ENCODE peak calls at places on chromosomes 7 and 10, in seven cellular contexts. One of them, this sample, is unnamed.

GRCh38 chr10:88553116-88553752 is 29.9 kb downstream of the RNLS start:
- DNase-seq in NCI-H748 treated with DMSO at 0.1 percent for 48 hours: peak; percentile 6
- DNase-seq in CD8-positive, alpha-beta T cell: peak; percentile 26
- DNase-seq in effector memory CD8-positive, alpha-beta T cell: peak; percentile 17
- DNase-seq in cardiac fibroblast: peak; percentile 93
- DNase-seq in Caki2: peak; percentile 52
- DNase-seq in sigmoid colon: peak; percentile 73
- DNase-seq in this sample: peak; percentile 30

GRCh38 chr10:23399701-23400144 is 39.2 kb upstream of the OTUD1 start:
- DNase-seq in Caki2: no peak
- DNase-seq in effector memory CD8-positive, alpha-beta T cell: no peak
- DNase-seq in CD8-positive, alpha-beta T cell: no peak
- DNase-seq in cardiac fibroblast: peak; percentile 80
- DNase-seq in NCI-H748 treated with DMSO at 0.1 percent for 48 hours: no peak
- DNase-seq in sigmoid colon: no peak
- DNase-seq in this sample: no peak

GRCh38 chr10:126082067-126082466 is 185.7 kb downstream of the FANK1 start:
- DNase-seq in NCI-H748 treated with DMSO at 0.1 percent for 48 hours: no peak
- DNase-seq in effector memory CD8-positive, alpha-beta T cell: no peak
- DNase-seq in CD8-positive, alpha-beta T cell: no peak
- DNase-seq in cardiac fibroblast: no peak
- DNase-seq in Caki2: no peak
- DNase-seq in sigmoid colon: peak; percentile 45
- DNase-seq in this sample: no peak

GRCh38 chr10:69860290-69860689 is 58.6 kb downstream of the COL13A1 start:
- DNase-seq in CD8-positive, alpha-beta T cell: no peak
- DNase-seq in effector memory CD8-positive, alpha-beta T cell: no peak
- DNase-seq in sigmoid colon: no peak
- DNase-seq in cardiac fibroblast: no peak
- DNase-seq in Caki2: no peak
- DNase-seq in NCI-H748 treated with DMSO at 0.1 percent for 48 hours: no peak
- DNase-seq in this sample: no peak

GRCh38 chr10:119283387-119283786 is 76.0 kb downstream of the GRK5 start:
- DNase-seq in Caki2: no peak
- DNase-seq in sigmoid colon: no peak
- DNase-seq in NCI-H748 treated with DMSO at 0.1 percent for 48 hours: no peak
- DNase-seq in effector memory CD8-positive, alpha-beta T cell: no peak
- DNase-seq in cardiac fibroblast: no peak
- DNase-seq in CD8-positive, alpha-beta T cell: no peak
- DNase-seq in this sample: no peak

GRCh38 chr7:129363-130221 is 62.8 kb upstream of the FAM20C start:
- DNase-seq in cardiac fibroblast: peak; percentile 89
- DNase-seq in NCI-H748 treated with DMSO at 0.1 percent for 48 hours: no peak
- DNase-seq in CD8-positive, alpha-beta T cell: no peak
- DNase-seq in Caki2: no peak
- DNase-seq in effector memory CD8-positive, alpha-beta T cell: no peak
- DNase-seq in sigmoid colon: no peak
- DNase-seq in this sample: no peak

GRCh38 chr10:122288917-122289316 is 17.8 kb downstream of the BTBD16 start:
- DNase-seq in effector memory CD8-positive, alpha-beta T cell: no peak
- DNase-seq in cardiac fibroblast: no peak
- DNase-seq in CD8-positive, alpha-beta T cell: no peak
- DNase-seq in Caki2: no peak
- DNase-seq in sigmoid colon: peak; percentile 57
- DNase-seq in NCI-H748 treated with DMSO at 0.1 percent for 48 hours: no peak
- DNase-seq in this sample: no peak

GRCh38 chr10:484441-484924 is 205.0 kb downstream of the DIP2C start:
- DNase-seq in sigmoid colon: no peak
- DNase-seq in cardiac fibroblast: peak; percentile 19
- DNase-seq in CD8-positive, alpha-beta T cell: peak; percentile 22
- DNase-seq in Caki2: no peak
- DNase-seq in effector memory CD8-positive, alpha-beta T cell: peak; percentile 25
- DNase-seq in NCI-H748 treated with DMSO at 0.1 percent for 48 hours: no peak
- DNase-seq in this sample: peak; percentile 53

GRCh38 chr7:111312966-111313365 is 222.0 kb downstream of the LRRN3 start:
- DNase-seq in sigmoid colon: no peak
- DNase-seq in effector memory CD8-positive, alpha-beta T cell: no peak
- DNase-seq in CD8-positive, alpha-beta T cell: no peak
- DNase-seq in Caki2: no peak
- DNase-seq in NCI-H748 treated with DMSO at 0.1 percent for 48 hours: no peak
- DNase-seq in cardiac fibroblast: peak; percentile 24
- DNase-seq in this sample: no peak

GRCh38 chr10:60388116-60388515 is 1.6 kb downstream of the ANK3 start:
- DNase-seq in Caki2: no peak
- DNase-seq in cardiac fibroblast: no peak
- DNase-seq in effector memory CD8-positive, alpha-beta T cell: no peak
- DNase-seq in CD8-positive, alpha-beta T cell: no peak
- DNase-seq in sigmoid colon: no peak
- DNase-seq in NCI-H748 treated with DMSO at 0.1 percent for 48 hours: no peak
- DNase-seq in this sample: no peak

GRCh38 chr10:24207781-24208611 is 942 bp upstream of the KIAA1217 start:
- DNase-seq in sigmoid colon: no peak
- DNase-seq in effector memory CD8-positive, alpha-beta T cell: no peak
- DNase-seq in CD8-positive, alpha-beta T cell: no peak
- DNase-seq in Caki2: no peak
- DNase-seq in NCI-H748 treated with DMSO at 0.1 percent for 48 hours: peak; percentile 1
- DNase-seq in cardiac fibroblast: peak; percentile 56
- DNase-seq in this sample: no peak

GRCh38 chr10:77553311-77553710 is 84.3 kb downstream of the KCNMA1 start:
- DNase-seq in CD8-positive, alpha-beta T cell: no peak
- DNase-seq in effector memory CD8-positive, alpha-beta T cell: no peak
- DNase-seq in sigmoid colon: peak; percentile 79
- DNase-seq in Caki2: no peak
- DNase-seq in cardiac fibroblast: no peak
- DNase-seq in NCI-H748 treated with DMSO at 0.1 percent for 48 hours: no peak
- DNase-seq in this sample: no peak

GRCh38 chr7:134737561-134738353 is 41.7 kb upstream of the CALD1 start:
- DNase-seq in effector memory CD8-positive, alpha-beta T cell: no peak
- DNase-seq in Caki2: no peak
- DNase-seq in cardiac fibroblast: peak; percentile 86
- DNase-seq in NCI-H748 treated with DMSO at 0.1 percent for 48 hours: no peak
- DNase-seq in CD8-positive, alpha-beta T cell: no peak
- DNase-seq in sigmoid colon: peak; percentile 70
- DNase-seq in this sample: no peak

GRCh38 chr10:7210516-7210915 is 200.3 kb downstream of the SFMBT2 start:
- DNase-seq in NCI-H748 treated with DMSO at 0.1 percent for 48 hours: no peak
- DNase-seq in cardiac fibroblast: no peak
- DNase-seq in effector memory CD8-positive, alpha-beta T cell: no peak
- DNase-seq in CD8-positive, alpha-beta T cell: no peak
- DNase-seq in sigmoid colon: no peak
- DNase-seq in Caki2: no peak
- DNase-seq in this sample: no peak

GRCh38 chr10:69576334-69577011 is 3.3 kb upstream of the NEUROG3 start:
- DNase-seq in NCI-H748 treated with DMSO at 0.1 percent for 48 hours: no peak
- DNase-seq in Caki2: no peak
- DNase-seq in CD8-positive, alpha-beta T cell: no peak
- DNase-seq in effector memory CD8-positive, alpha-beta T cell: no peak
- DNase-seq in sigmoid colon: no peak
- DNase-seq in cardiac fibroblast: no peak
- DNase-seq in this sample: no peak

GRCh38 chr7:107715531-107715930 is 28.4 kb upstream of the CBLL1 start:
- DNase-seq in CD8-positive, alpha-beta T cell: no peak
- DNase-seq in effector memory CD8-positive, alpha-beta T cell: no peak
- DNase-seq in Caki2: no peak
- DNase-seq in sigmoid colon: no peak
- DNase-seq in cardiac fibroblast: no peak
- DNase-seq in NCI-H748 treated with DMSO at 0.1 percent for 48 hours: no peak
- DNase-seq in this sample: no peak

GRCh38 chr10:35339946-35340345 is 3.6 kb downstream of the CCNY start:
- DNase-seq in Caki2: no peak
- DNase-seq in sigmoid colon: no peak
- DNase-seq in effector memory CD8-positive, alpha-beta T cell: no peak
- DNase-seq in cardiac fibroblast: no peak
- DNase-seq in CD8-positive, alpha-beta T cell: no peak
- DNase-seq in NCI-H748 treated with DMSO at 0.1 percent for 48 hours: no peak
- DNase-seq in this sample: no peak

GRCh38 chr10:17074548-17074860 is 55.1 kb downstream of the CUBN start:
- DNase-seq in CD8-positive, alpha-beta T cell: no peak
- DNase-seq in Caki2: no peak
- DNase-seq in cardiac fibroblast: no peak
- DNase-seq in NCI-H748 treated with DMSO at 0.1 percent for 48 hours: no peak
- DNase-seq in effector memory CD8-positive, alpha-beta T cell: no peak
- DNase-seq in sigmoid colon: no peak
- DNase-seq in this sample: no peak

GRCh38 chr7:158746957-158747356 is 42.4 kb upstream of the NCAPG2 start:
- DNase-seq in cardiac fibroblast: no peak
- DNase-seq in NCI-H748 treated with DMSO at 0.1 percent for 48 hours: no peak
- DNase-seq in effector memory CD8-positive, alpha-beta T cell: no peak
- DNase-seq in sigmoid colon: no peak
- DNase-seq in Caki2: no peak
- DNase-seq in CD8-positive, alpha-beta T cell: no peak
- DNase-seq in this sample: no peak

GRCh38 chr10:50605280-50606270 is 18.2 kb downstream of the SGMS1 start:
- DNase-seq in effector memory CD8-positive, alpha-beta T cell: no peak
- DNase-seq in cardiac fibroblast: peak; percentile 98
- DNase-seq in NCI-H748 treated with DMSO at 0.1 percent for 48 hours: no peak
- DNase-seq in CD8-positive, alpha-beta T cell: no peak
- DNase-seq in Caki2: peak; percentile 64
- DNase-seq in sigmoid colon: peak; percentile 81
- DNase-seq in this sample: peak; percentile 27

GRCh38 chr10:80671847-80672246 is 134.1 kb downstream of the SH2D4B start:
- DNase-seq in sigmoid colon: no peak
- DNase-seq in CD8-positive, alpha-beta T cell: no peak
- DNase-seq in effector memory CD8-positive, alpha-beta T cell: no peak
- DNase-seq in NCI-H748 treated with DMSO at 0.1 percent for 48 hours: no peak
- DNase-seq in cardiac fibroblast: no peak
- DNase-seq in Caki2: no peak
- DNase-seq in this sample: no peak

GRCh38 chr10:60281792-60282353 is 107.8 kb downstream of the ANK3 start:
- DNase-seq in Caki2: peak; percentile 77
- DNase-seq in CD8-positive, alpha-beta T cell: no peak
- DNase-seq in cardiac fibroblast: peak; percentile 46
- DNase-seq in sigmoid colon: no peak
- DNase-seq in effector memory CD8-positive, alpha-beta T cell: no peak
- DNase-seq in NCI-H748 treated with DMSO at 0.1 percent for 48 hours: no peak
- DNase-seq in this sample: no peak

GRCh38 chr7:26688936-26689506 is 175.4 kb downstream of the SKAP2 start:
- DNase-seq in NCI-H748 treated with DMSO at 0.1 percent for 48 hours: no peak
- DNase-seq in CD8-positive, alpha-beta T cell: no peak
- DNase-seq in cardiac fibroblast: no peak
- DNase-seq in Caki2: no peak
- DNase-seq in effector memory CD8-positive, alpha-beta T cell: no peak
- DNase-seq in sigmoid colon: no peak
- DNase-seq in this sample: no peak

GRCh38 chr7:96299496-96299895 is 22.4 kb downstream of the SLC25A13 start:
- DNase-seq in NCI-H748 treated with DMSO at 0.1 percent for 48 hours: no peak
- DNase-seq in cardiac fibroblast: no peak
- DNase-seq in effector memory CD8-positive, alpha-beta T cell: no peak
- DNase-seq in CD8-positive, alpha-beta T cell: no peak
- DNase-seq in Caki2: no peak
- DNase-seq in sigmoid colon: no peak
- DNase-seq in this sample: no peak